ENCODE peak calls at places on chromosomes 2 and 18, in eight cellular contexts. E is activated CD4-positive, alpha-beta memory T cell treated with anti-CD3 and anti-CD28 coated beads, Interleukin-2, amount 10 ng/mL, durations not matched to agents 7 days and 5 days; A is Calu3; O is astrocyte of the spinal cord; J is HS-5; X is midbrain; G is GM10248; V is fibroblast of mammary gland. R is an unnamed sample.

GRCh38 chr2:36411962-36412444 is 56.4 kb downstream of the CRIM1 start:
- DNase-seq in E (no peak), J (no peak), X (no peak), A (no peak), G (no peak), V (no peak), O (no peak), R (no peak)

GRCh38 chr18:9404565-9405060 is 70.0 kb downstream of the TWSG1 start:
- DNase-seq in A (no peak), X (no peak), E (no peak), O (no peak), J (no peak), V (no peak), G (peak), R (no peak)

GRCh38 chr2:51424418-51424817 is 392.5 kb upstream of the NRXN1 start:
- DNase-seq in X (no peak), G (no peak), A (no peak), J (no peak), V (no peak), E (no peak), O (no peak), R (no peak)

GRCh38 chr2:134348239-134348638 is 94.4 kb downstream of the MGAT5 start:
- DNase-seq in J (no peak), G (no peak), A (no peak), E (no peak), O (peak), X (no peak), V (peak), R (no peak)

GRCh38 chr2:7241041-7241440 is 323.8 kb downstream of the RNF144A start:
- DNase-seq in G (no peak), O (no peak), A (no peak), V (no peak), E (no peak), X (no peak), J (no peak), R (no peak)

GRCh38 chr2:184875911-184876310 is 277.6 kb downstream of the ZNF804A start:
- DNase-seq in A (no peak), J (no peak), G (no peak), V (no peak), O (peak), E (no peak), X (no peak), R (no peak)

GRCh38 chr18:10661333-10661732 is 135.5 kb downstream of the NAPG start:
- DNase-seq in V (peak), G (no peak), O (peak), E (no peak), X (no peak), J (peak), A (peak), R (no peak)

GRCh38 chr2:221063568-221063967 is 508.5 kb downstream of the EPHA4 start:
- DNase-seq in O (no peak), G (no peak), J (no peak), A (no peak), E (no peak), V (no peak), X (no peak), R (no peak)

GRCh38 chr18:14978962-14979535 is 231.1 kb downstream of the ANKRD30B start:
- DNase-seq in O (peak), A (peak), J (no peak), G (no peak), X (peak), V (peak), E (no peak), R (no peak)

GRCh38 chr2:48112911-48113687 is 206.8 kb upstream of the FBXO11 start:
- DNase-seq in J (no peak), X (no peak), O (peak), G (no peak), E (no peak), V (no peak), A (no peak), R (no peak)

GRCh38 chr2:54370405-54371104 is 85.6 kb upstream of the SPTBN1 start:
- DNase-seq in O (no peak), A (no peak), X (no peak), E (no peak), V (no peak), G (no peak), J (no peak), R (no peak)

GRCh38 chr2:193695367-193695766 is 1500.6 kb upstream of the TMEFF2 start:
- DNase-seq in E (no peak), G (no peak), A (peak), V (peak), J (peak), X (no peak), O (peak), R (no peak)

GRCh38 chr2:173831312-173832229 is 133.6 kb downstream of the SP3 start:
- DNase-seq in A (no peak), O (peak), G (no peak), J (no peak), E (no peak), X (no peak), V (peak), R (no peak)

GRCh38 chr2:98510322-98510662 is 65.6 kb downstream of the INPP4A start:
- DNase-seq in V (no peak), G (no peak), E (no peak), O (no peak), X (no peak), J (no peak), A (no peak), R (no peak)

GRCh38 chr2:128510701-128511100 is 192.0 kb upstream of the HS6ST1 start:
- DNase-seq in G (no peak), A (no peak), O (peak), V (peak), X (no peak), J (no peak), E (no peak), R (no peak)

GRCh38 chr2:38386377-38386776 is 9.3 kb upstream of the ATL2 start:
- DNase-seq in V (no peak), A (no peak), E (no peak), X (no peak), G (no peak), J (no peak), O (no peak), R (no peak)

GRCh38 chr2:129256642-129257041 is 722.8 kb upstream of the RAB6C start:
- DNase-seq in J (no peak), E (no peak), V (no peak), X (no peak), O (no peak), A (no peak), G (no peak), R (no peak)

GRCh38 chr2:67567866-67568265 is 170.7 kb downstream of the ETAA1 start:
- DNase-seq in A (no peak), E (no peak), V (peak), J (no peak), O (no peak), G (no peak), X (no peak), R (no peak)

GRCh38 chr2:145623136-145623535 is 1103.2 kb upstream of the ZEB2 start:
- DNase-seq in G (no peak), X (no peak), E (no peak), A (peak), V (peak), J (peak), O (peak), R (no peak)

GRCh38 chr18:69757733-69758132 is 189.9 kb downstream of the CD226 start:
- DNase-seq in E (no peak), O (peak), A (no peak), J (no peak), X (no peak), G (no peak), V (peak), R (no peak)

GRCh38 chr2:170530284-170530745 is 184.8 kb upstream of the SP5 start:
- DNase-seq in E (no peak), G (no peak), X (peak), V (peak), J (no peak), A (peak), O (peak), R (no peak)

GRCh38 chr2:122098301-122098700 is 342.9 kb downstream of the TSN start:
- DNase-seq in G (no peak), O (no peak), X (no peak), V (peak), A (no peak), E (no peak), J (no peak), R (no peak)

GRCh38 chr2:189862751-189863150 is 78.5 kb downstream of the PMS1 start:
- DNase-seq in A (no peak), E (no peak), J (no peak), O (no peak), X (no peak), V (peak), G (no peak), R (no peak)

GRCh38 chr2:171225302-171225980 is 64.7 kb upstream of the TLK1 start:
- DNase-seq in G (no peak), J (peak), A (peak), E (no peak), V (peak), X (no peak), O (peak), R (no peak)

GRCh38 chr2:95051636-95052035 is 26.1 kb downstream of the MAL start:
- DNase-seq in E (no peak), G (no peak), X (no peak), A (no peak), V (no peak), O (no peak), J (no peak), R (no peak)

GRCh38 chr2:158773121-158773520 is 22.0 kb upstream of the DAPL1 start:
- DNase-seq in V (peak), G (no peak), X (peak), J (no peak), E (no peak), A (no peak), O (peak), R (no peak)

GRCh38 chr2:159094173-159094737 is 125.8 kb downstream of the TANC1 start:
- DNase-seq in O (peak), J (no peak), X (peak), V (peak), E (no peak), A (no peak), G (no peak), R (no peak)

GRCh38 chr2:83742117-83742782 is 716.8 kb downstream of the SUCLG1 start:
- DNase-seq in G (no peak), J (no peak), V (no peak), X (no peak), E (no peak), A (no peak), O (no peak), R (no peak)

GRCh38 chr2:73830871-73831401 is 2.2 kb downstream of the STAMBP start:
- DNase-seq in A (no peak), O (peak), V (peak), G (no peak), X (no peak), J (peak), E (peak), R (no peak)

GRCh38 chr2:212013656-212014055 is 524.9 kb downstream of the ERBB4 start:
- DNase-seq in A (no peak), V (no peak), G (no peak), E (no peak), J (no peak), O (no peak), X (no peak), R (no peak)

GRCh38 chr2:46871976-46872381 is 43.6 kb downstream of the MCFD2 start:
- DNase-seq in V (no peak), A (no peak), J (no peak), E (no peak), X (no peak), O (no peak), G (no peak), R (no peak)

GRCh38 chr2:98416760-98417159 is 27.9 kb upstream of the INPP4A start:
- DNase-seq in J (no peak), E (no peak), G (no peak), X (no peak), O (no peak), A (no peak), V (no peak), R (no peak)

GRCh38 chr2:152445791-152446201 is 110.8 kb downstream of the FMNL2 start:
- DNase-seq in E (no peak), O (peak), A (no peak), J (peak), X (peak), V (peak), G (no peak), R (no peak)

GRCh38 chr18:79772865-79773696 is 24.7 kb upstream of the KCNG2 start:
- DNase-seq in O (no peak), J (no peak), V (no peak), E (no peak), G (no peak), A (no peak), X (no peak), R (no peak)

GRCh38 chr18:78856569-78857200 is 122.9 kb upstream of the SALL3 start:
- DNase-seq in V (no peak), E (no peak), O (no peak), G (no peak), J (no peak), X (no peak), A (no peak), R (no peak)

GRCh38 chr2:1990151-1990589 is 245.9 kb upstream of the PXDN start:
- DNase-seq in J (no peak), G (no peak), X (peak), E (no peak), A (no peak), O (no peak), V (no peak), R (no peak)

GRCh38 chr2:38464971-38465788 is 88.1 kb upstream of the ATL2 start:
- DNase-seq in G (no peak), A (no peak), V (no peak), E (no peak), O (no peak), X (no peak), J (no peak), R (no peak)

GRCh38 chr2:241753493-241753892 is 19.1 kb downstream of the D2HGDH start:
- DNase-seq in J (no peak), E (no peak), V (no peak), A (no peak), G (no peak), X (no peak), O (no peak), R (no peak)

GRCh38 chr2:27320958-27321543 is 1.8 kb downstream of the MPV17 start:
- DNase-seq in G (no peak), A (peak), V (peak), X (no peak), O (peak), J (peak), E (no peak), R (no peak)

GRCh38 chr2:15812187-15812830 is 128.0 kb upstream of the MYCN start:
- DNase-seq in V (no peak), J (no peak), O (no peak), E (no peak), A (no peak), G (no peak), X (no peak), R (no peak)

R was measured in naive thymus-derived CD8-positive, alpha-beta T cell.